ENCODE peak calls at places on chromosomes 3 and 15, in seven cellular contexts. F is cerebellar cortex; N is activated effector memory CD4-positive, alpha-beta T cell treated with Interleukin-2 at 50 U/mL for 16 hours; D is ELR; X is left ventricle myocardium inferior; T is choroid plexus epithelial cell; M is GM20000. J is an unnamed sample.

GRCh38 chr3:127209840-127210653 is 17.1 kb downstream of the PRR23E start:
- DNase-seq in F (no peak), N (no peak), D (no peak), X (no peak), T (no peak), M (no peak), J (no peak)

GRCh38 chr3:149101154-149101553 is 14.8 kb upstream of the HLTF start:
- DNase-seq in F (no peak), N (no peak), D (no peak), X (no peak), T (no peak), M (no peak), J (no peak)

GRCh38 chr3:73786346-73786807 is 161.6 kb upstream of the PDZRN3 start:
- DNase-seq in F (no peak), N (no peak), D (peak; percentile 82), X (no peak), T (peak; percentile 86), M (no peak), J (peak; percentile 91)

GRCh38 chr3:78887029-78887428 is 880.8 kb downstream of the ROBO1 start:
- DNase-seq in F (no peak), N (no peak), D (peak; percentile 82), X (no peak), T (peak; percentile 89), M (no peak), J (peak; percentile 66)

GRCh38 chr3:159775372-159775961 is 213.2 kb upstream of the IL12A start:
- DNase-seq in F (no peak), N (no peak), D (no peak), X (peak; percentile 29), T (peak; percentile 88), M (no peak), J (peak; percentile 86)

GRCh38 chr3:82474711-82475110 is 713.3 kb upstream of the GBE1 start:
- DNase-seq in F (no peak), N (no peak), D (peak; percentile 74), X (no peak), T (peak; percentile 67), M (no peak), J (no peak)

GRCh38 chr15:62035256-62035908 is 24.9 kb downstream of the VPS13C start:
- DNase-seq in F (no peak), N (no peak), D (peak; percentile 87), X (no peak), T (peak; percentile 70), M (no peak), J (peak; percentile 69)

GRCh38 chr3:143203848-143204247 is 84.3 kb downstream of the CHST2 start:
- DNase-seq in F (no peak), N (no peak), D (peak; percentile 83), X (no peak), T (no peak), M (no peak), J (peak; percentile 13)

GRCh38 chr3:136207741-136208140 is 11.6 kb upstream of the MSL2 start:
- DNase-seq in F (no peak), N (no peak), D (no peak), X (no peak), T (no peak), M (no peak), J (no peak)

GRCh38 chr3:13801361-13802214 is 78.3 kb downstream of the WNT7A start:
- DNase-seq in F (no peak), N (no peak), D (peak; percentile 40), X (no peak), T (no peak), M (no peak), J (no peak)

GRCh38 chr15:68209272-68209671 is 4.1 kb upstream of the CALML4 start:
- DNase-seq in F (no peak), N (no peak), D (no peak), X (peak; percentile 2), T (no peak), M (no peak), J (no peak)

GRCh38 chr15:67531379-67532059 is 10.6 kb downstream of the C15orf61 start:
- DNase-seq in F (no peak), N (no peak), D (peak; percentile 92), X (no peak), T (peak; percentile 18), M (no peak), J (peak; percentile 78)

GRCh38 chr15:67405208-67406191 is 115.4 kb upstream of the C15orf61 start:
- DNase-seq in F (peak; percentile 75), N (no peak), D (peak; percentile 60), X (no peak), T (peak; percentile 65), M (no peak), J (peak; percentile 89)

GRCh38 chr15:66496951-66497501 is 536 bp downstream of the SNAPC5 start:
- DNase-seq in F (no peak), N (no peak), D (peak; percentile 33), X (no peak), T (no peak), M (no peak), J (no peak)

GRCh38 chr15:43258781-43259180 is 7.9 kb downstream of the TGM5 start:
- DNase-seq in F (no peak), N (no peak), D (no peak), X (no peak), T (no peak), M (no peak), J (no peak)

GRCh38 chr3:126914226-126914625 is 68.7 kb upstream of the PLXNA1 start:
- DNase-seq in F (peak; percentile 68), N (no peak), D (no peak), X (no peak), T (no peak), M (no peak), J (no peak)

GRCh38 chr3:193879099-193879863 is 256.7 kb upstream of the HES1 start:
- DNase-seq in F (no peak), N (no peak), D (no peak), X (no peak), T (no peak), M (no peak), J (no peak)

GRCh38 chr15:76866716-76867321 is 38.3 kb downstream of the SCAPER start:
- DNase-seq in F (peak; percentile 69), N (no peak), D (peak; percentile 49), X (no peak), T (peak; percentile 70), M (peak; percentile 35), J (peak; percentile 46)

GRCh38 chr15:39788800-39789565 is 6.3 kb upstream of the FSIP1 start:
- DNase-seq in F (no peak), N (no peak), D (peak; percentile 70), X (no peak), T (peak; percentile 67), M (no peak), J (peak; percentile 79)

GRCh38 chr3:48619541-48620524 is 1.7 kb downstream of the TMEM89 start:
- DNase-seq in F (no peak), N (no peak), D (no peak), X (no peak), T (no peak), M (no peak), J (no peak)

GRCh38 chr3:43893721-43894120 is 203.0 kb downstream of the ABHD5 start:
- DNase-seq in F (peak; percentile 25), N (no peak), D (peak; percentile 71), X (no peak), T (no peak), M (no peak), J (no peak)

GRCh38 chr15:75659928-75660645 is 12.4 kb downstream of the SNX33 start:
- DNase-seq in F (no peak), N (no peak), D (no peak), X (no peak), T (no peak), M (no peak), J (no peak)

GRCh38 chr15:22831473-22831872 is 7.0 kb upstream of the NIPA2 start:
- DNase-seq in F (no peak), N (no peak), D (peak; percentile 7), X (no peak), T (peak; percentile 79), M (no peak), J (no peak)

GRCh38 chr3:51751287-51751686 is 27.8 kb downstream of the IQCF6 start:
- DNase-seq in F (no peak), N (no peak), D (no peak), X (no peak), T (no peak), M (no peak), J (no peak)

GRCh38 chr3:116863842-116864626 is 154.5 kb downstream of the TUSC7 start:
- DNase-seq in F (peak; percentile 37), N (no peak), D (peak; percentile 61), X (no peak), T (peak; percentile 83), M (peak; percentile 22), J (peak; percentile 65)

GRCh38 chr3:172187511-172187910 is 148.1 kb downstream of the FNDC3B start:
- DNase-seq in F (no peak), N (no peak), D (no peak), X (no peak), T (no peak), M (no peak), J (no peak)

GRCh38 chr15:100001405-100001804 is 268.2 kb upstream of the LYSMD4 start:
- DNase-seq in F (no peak), N (no peak), D (peak; percentile 39), X (no peak), T (no peak), M (no peak), J (no peak)

GRCh38 chr3:42539871-42540714 is 37.6 kb downstream of the VIPR1 start:
- DNase-seq in F (peak; percentile 40), N (peak; percentile 28), D (peak; percentile 46), X (no peak), T (peak; percentile 23), M (peak; percentile 85), J (no peak)

GRCh38 chr15:100860829-100861510 is 18.7 kb upstream of the ALDH1A3 start:
- DNase-seq in F (no peak), N (no peak), D (no peak), X (no peak), T (no peak), M (no peak), J (no peak)

J was measured in amniotic epithelial cell.